ENCODE peak calls at places on chromosome 9, in seven cellular contexts. I, W, L, F, Y, A and X are unnamed samples.

GRCh38 chr9:18743976-18744375 is 270.0 kb downstream of the ADAMTSL1 start:
- DNase-seq in I (no peak), W (no peak), L (no peak), F (no peak), Y (no peak), A (no peak), X (no peak)

GRCh38 chr9:134575103-134575816 is 66.3 kb upstream of the COL5A1 start:
- DNase-seq in I (no peak), W (no peak), L (no peak), F (no peak), Y (no peak), A (no peak), X (no peak)

GRCh38 chr9:100700689-100701318 is 122.9 kb downstream of the CAVIN4 start:
- DNase-seq in I (no peak), W (peak), L (no peak), F (no peak), Y (no peak), A (peak), X (peak)

GRCh38 chr9:109499061-109499630 is 1.0 kb upstream of the PTPN3 start:
- DNase-seq in I (no peak), W (no peak), L (no peak), F (no peak), Y (no peak), A (no peak), X (no peak)

GRCh38 chr9:108272350-108272899 is 583.4 kb downstream of the ACTL7B start:
- DNase-seq in I (peak), W (peak), L (no peak), F (peak), Y (no peak), A (peak), X (peak)

GRCh38 chr9:89353989-89354388 is 35.7 kb downstream of the SECISBP2 start:
- DNase-seq in I (no peak), W (no peak), L (no peak), F (peak), Y (no peak), A (no peak), X (no peak)

GRCh38 chr9:99259231-99259918 is 37.3 kb downstream of the SEC61B start:
- DNase-seq in I (no peak), W (no peak), L (no peak), F (peak), Y (peak), A (peak), X (no peak)

GRCh38 chr9:109097156-109097555 is 22.6 kb downstream of the TMEM245 start:
- DNase-seq in I (no peak), W (no peak), L (no peak), F (no peak), Y (peak), A (no peak), X (no peak)

GRCh38 chr9:123660691-123661090 is 269.2 kb downstream of the DENND1A start:
- DNase-seq in I (no peak), W (no peak), L (no peak), F (no peak), Y (no peak), A (no peak), X (no peak)

GRCh38 chr9:116467740-116468351 is 219.3 kb upstream of the TRIM32 start:
- DNase-seq in I (no peak), W (no peak), L (no peak), F (no peak), Y (no peak), A (no peak), X (no peak)

GRCh38 chr9:24912767-24913166 is 367.1 kb upstream of the IZUMO3 start:
- DNase-seq in I (no peak), W (no peak), L (no peak), F (no peak), Y (no peak), A (no peak), X (no peak)

GRCh38 chr9:95505676-95506437 is 10.9 kb downstream of the PTCH1 start:
- DNase-seq in I (peak), W (peak), L (no peak), F (peak), Y (no peak), A (peak), X (peak)

GRCh38 chr9:88173378-88173999 is 35.2 kb upstream of the SPATA31C2 start:
- DNase-seq in I (peak), W (peak), L (peak), F (peak), Y (peak), A (peak), X (peak)

GRCh38 chr9:114216081-114216480 is 60.7 kb downstream of the COL27A1 start:
- DNase-seq in I (no peak), W (peak), L (no peak), F (peak), Y (no peak), A (peak), X (no peak)

GRCh38 chr9:36988848-36989247 is 45.2 kb downstream of the PAX5 start:
- DNase-seq in I (no peak), W (no peak), L (no peak), F (no peak), Y (no peak), A (no peak), X (no peak)

GRCh38 chr9:34098307-34098706 is 28.2 kb downstream of the DCAF12 start:
- DNase-seq in I (no peak), W (no peak), L (no peak), F (no peak), Y (no peak), A (no peak), X (no peak)

GRCh38 chr9:104882574-104882973 is 45.4 kb downstream of the ABCA1 start:
- DNase-seq in I (no peak), W (no peak), L (no peak), F (no peak), Y (no peak), A (no peak), X (no peak)

GRCh38 chr9:133002147-133003070 is 23.9 kb downstream of the GFI1B start:
- DNase-seq in I (no peak), W (no peak), L (no peak), F (peak), Y (no peak), A (no peak), X (no peak)

GRCh38 chr9:127897194-127897692 is 2.2 kb downstream of the ST6GALNAC6 start:
- DNase-seq in I (no peak), W (no peak), L (no peak), F (peak), Y (no peak), A (peak), X (peak)

GRCh38 chr9:100219347-100219746 is 120.3 kb downstream of the INVS start:
- DNase-seq in I (no peak), W (no peak), L (no peak), F (no peak), Y (no peak), A (no peak), X (no peak)

GRCh38 chr9:13431137-13431536 is 151.6 kb upstream of the MPDZ start:
- DNase-seq in I (no peak), W (no peak), L (no peak), F (no peak), Y (no peak), A (no peak), X (no peak)

GRCh38 chr9:112174965-112175795 is at the start of gene SUSD1:
- DNase-seq in I (no peak), W (no peak), L (peak), F (peak), Y (peak), A (peak), X (peak)

GRCh38 chr9:121440265-121440664 is 59.4 kb downstream of the GGTA1 start:
- DNase-seq in I (peak), W (peak), L (no peak), F (peak), Y (no peak), A (peak), X (peak)

GRCh38 chr9:122076117-122076516 is 17.0 kb downstream of the TTLL11 start:
- DNase-seq in I (no peak), W (no peak), L (no peak), F (no peak), Y (no peak), A (no peak), X (no peak)

GRCh38 chr9:129868571-129869486 is 33.6 kb downstream of the USP20 start:
- DNase-seq in I (no peak), W (no peak), L (peak), F (no peak), Y (peak), A (no peak), X (no peak)

GRCh38 chr9:27888661-27889295 is 315.5 kb upstream of the C9orf72 start:
- DNase-seq in I (peak), W (no peak), L (no peak), F (peak), Y (no peak), A (peak), X (peak)